ENCODE peak calls at places on chromosomes 11 and 22, in eight cellular contexts. O, F, Y, G, A, D, W and M are unnamed samples.

GRCh38 chr11:77038825-77039326 is 4.7 kb downstream of the B3GNT6 start:
- DNase-seq in O (no peak), F (no peak), Y (no peak), G (no peak), A (no peak), D (peak), W (no peak), M (no peak)

GRCh38 chr22:45671051-45671782 is 417 bp upstream of the ATXN10 start:
- DNase-seq in O (no peak), F (no peak), Y (peak), G (no peak), A (no peak), D (peak), W (peak), M (no peak)

GRCh38 chr22:49300951-49301397 is 526.7 kb downstream of the BRD1 start:
- DNase-seq in O (peak), F (peak), Y (no peak), G (no peak), A (no peak), D (no peak), W (no peak), M (no peak)

GRCh38 chr11:72223615-72224586 is 666 bp upstream of the INPPL1 start:
- DNase-seq in O (peak), F (peak), Y (peak), G (no peak), A (peak), D (peak), W (peak), M (peak)

GRCh38 chr11:10181811-10182210 is 112.2 kb downstream of the SBF2 start:
- DNase-seq in O (no peak), F (no peak), Y (no peak), G (peak), A (no peak), D (peak), W (no peak), M (no peak)

GRCh38 chr11:125211191-125211953 is 46.8 kb downstream of the PKNOX2 start:
- DNase-seq in O (no peak), F (no peak), Y (peak), G (no peak), A (no peak), D (no peak), W (no peak), M (no peak)

GRCh38 chr11:114571712-114572111 is 12.0 kb upstream of the NXPE1 start:
- DNase-seq in O (no peak), F (no peak), Y (no peak), G (no peak), A (no peak), D (no peak), W (no peak), M (no peak)

GRCh38 chr11:93614111-93614784 is 47.2 kb upstream of the CEP295 start:
- DNase-seq in O (no peak), F (no peak), Y (no peak), G (no peak), A (no peak), D (peak), W (no peak), M (no peak)

GRCh38 chr11:112613051-112613972 is 347.9 kb upstream of the NCAM1 start:
- DNase-seq in O (no peak), F (no peak), Y (no peak), G (peak), A (no peak), D (peak), W (no peak), M (no peak)

GRCh38 chr22:47837703-47838102 is 1075.3 kb downstream of the TBC1D22A start:
- DNase-seq in O (no peak), F (no peak), Y (no peak), G (no peak), A (no peak), D (peak), W (no peak), M (no peak)

GRCh38 chr11:60973699-60974098 is 2.2 kb downstream of the CD6 start:
- DNase-seq in O (no peak), F (no peak), Y (no peak), G (no peak), A (no peak), D (no peak), W (no peak), M (no peak)

GRCh38 chr11:23095650-23096049 is 235.4 kb upstream of the CCDC179 start:
- DNase-seq in O (no peak), F (no peak), Y (no peak), G (no peak), A (no peak), D (no peak), W (no peak), M (no peak)

GRCh38 chr22:37281646-37282384 is 493 bp upstream of the CYTH4 start:
- DNase-seq in O (no peak), F (no peak), Y (no peak), G (no peak), A (no peak), D (peak), W (no peak), M (no peak)

GRCh38 chr22:50326959-50327710 is at the start of gene DENND6B:
- DNase-seq in O (peak), F (peak), Y (peak), G (no peak), A (peak), D (peak), W (peak), M (peak)

GRCh38 chr22:27377901-27378300 is 423.7 kb downstream of the MN1 start:
- DNase-seq in O (peak), F (peak), Y (peak), G (no peak), A (no peak), D (no peak), W (no peak), M (no peak)

GRCh38 chr11:131874070-131874469 is 503.7 kb downstream of the NTM start:
- DNase-seq in O (no peak), F (no peak), Y (no peak), G (no peak), A (no peak), D (no peak), W (no peak), M (no peak)

GRCh38 chr11:44980533-44981427 is 30.1 kb upstream of the TP53I11 start:
- DNase-seq in O (no peak), F (no peak), Y (no peak), G (no peak), A (no peak), D (no peak), W (peak), M (no peak)

DNA sequence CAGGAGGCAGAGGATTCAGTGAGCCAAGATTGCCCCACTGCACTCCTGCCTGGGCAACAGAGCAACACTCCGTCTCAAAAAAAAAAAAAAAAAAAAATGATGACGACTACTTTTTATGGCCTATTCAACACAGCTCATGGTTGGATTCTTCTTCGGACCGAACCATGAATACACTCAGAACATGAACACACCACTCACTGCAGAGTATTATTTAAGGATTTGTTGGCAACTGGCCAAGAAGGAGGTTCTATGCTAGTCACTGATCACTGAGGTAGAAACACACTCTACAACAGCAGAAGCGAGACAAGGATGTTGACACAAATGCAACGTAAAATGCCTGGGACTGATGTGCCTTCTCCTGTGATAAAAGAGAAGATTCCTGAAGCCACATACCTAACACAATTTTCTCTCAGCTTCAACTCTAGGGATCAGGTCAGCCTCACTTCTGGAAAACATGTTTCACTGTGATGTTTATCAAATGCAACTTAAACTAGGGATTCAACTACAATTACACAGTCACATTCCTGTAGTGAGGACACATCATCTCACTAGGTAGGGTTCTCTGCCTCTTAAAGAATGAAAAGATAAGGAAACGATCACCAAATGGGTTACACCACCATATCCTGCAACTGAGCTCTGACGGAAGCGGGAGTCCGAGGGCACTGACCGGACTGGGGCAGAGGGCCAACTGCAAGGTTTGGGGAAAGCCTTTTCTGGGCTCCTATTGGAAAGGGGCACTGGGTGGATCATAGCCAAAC is 82.5 kb downstream of the SGSM3 start:
- DNase-seq in O (no peak), F (no peak), Y (no peak), G (no peak), A (no peak), D (peak), W (no peak), M (no peak)
- H3K4me3 ChIP-seq in O (no peak), F (no peak), Y (no peak), G (no peak), A (no peak), D (no peak), W (no peak), M (no peak)

GRCh38 chr11:119673389-119674336 is 55.3 kb downstream of the NECTIN1 start:
- DNase-seq in O (peak), F (no peak), Y (no peak), G (no peak), A (no peak), D (no peak), W (no peak), M (no peak)
- H3K4me3 ChIP-seq in O (no peak), F (no peak), Y (no peak), G (no peak), A (no peak), D (no peak), W (no peak), M (no peak)

GRCh38 chr22:43895986-43896645 is 4.3 kb upstream of the PNPLA5 start:
- DNase-seq in O (no peak), F (no peak), Y (no peak), G (no peak), A (no peak), D (no peak), W (no peak), M (no peak)
- H3K4me3 ChIP-seq in O (no peak), F (no peak), Y (no peak), G (no peak), A (no peak), D (no peak), W (no peak), M (no peak)

DNA sequence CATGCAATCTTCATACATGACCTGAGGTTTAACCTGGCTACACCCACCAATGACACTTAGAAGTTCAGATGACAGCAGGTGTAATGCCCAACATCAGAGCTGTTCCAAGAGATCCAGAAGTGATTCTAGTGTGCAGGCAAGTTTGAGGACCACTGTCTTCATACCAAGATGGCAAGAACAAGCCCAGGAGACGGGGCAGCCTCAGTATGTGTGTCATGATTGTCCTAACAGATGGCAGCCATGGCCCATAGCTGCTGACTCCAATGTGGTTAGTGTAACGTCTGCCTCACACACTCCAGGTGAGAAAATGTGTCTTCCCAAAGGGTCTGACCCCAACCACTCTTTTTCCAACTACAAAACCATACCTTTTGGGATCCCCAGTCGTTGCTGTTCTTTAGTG is 97.3 kb downstream of the ETS1 start:
- DNase-seq in O (no peak), F (no peak), Y (no peak), G (no peak), A (no peak), D (no peak), W (no peak), M (no peak)
- H3K4me3 ChIP-seq in O (no peak), F (no peak), Y (no peak), G (no peak), A (no peak), D (no peak), W (no peak), M (no peak)

GRCh38 chr22:41947181-41948080 is 479 bp upstream of the CENPM start:
- DNase-seq in O (no peak), F (no peak), Y (no peak), G (no peak), A (no peak), D (no peak), W (no peak), M (no peak)

GRCh38 chr22:41951898-41952474 is at the start of gene SMIM45:
- DNase-seq in O (no peak), F (no peak), Y (no peak), G (no peak), A (no peak), D (no peak), W (no peak), M (no peak)

GRCh38 chr22:41948142-41948541 is 1.2 kb upstream of the CENPM start:
- DNase-seq in O (no peak), F (no peak), Y (no peak), G (no peak), A (no peak), D (no peak), W (no peak), M (no peak)

GRCh38 chr22:41946360-41947180 is at the start of gene CENPM:
- DNase-seq in O (peak), F (peak), Y (peak), G (peak), A (peak), D (peak), W (peak), M (peak)

GRCh38 chr22:41949297-41949965 is 2.5 kb upstream of the CENPM start:
- DNase-seq in O (no peak), F (peak), Y (no peak), G (no peak), A (no peak), D (no peak), W (no peak), M (no peak)
- H3K4me3 ChIP-seq in O (no peak), F (no peak), Y (no peak), G (no peak), A (no peak), D (no peak), W (no peak), M (no peak)

GRCh38 chr22:36016656-36017055 is 12.0 kb downstream of the RBFOX2 start:
- DNase-seq in O (no peak), F (no peak), Y (no peak), G (no peak), A (no peak), D (no peak), W (no peak), M (no peak)

GRCh38 chr22:36017661-36018091 is 10.9 kb downstream of the RBFOX2 start:
- DNase-seq in O (no peak), F (no peak), Y (no peak), G (peak), A (no peak), D (no peak), W (no peak), M (no peak)

GRCh38 chr22:36015806-36016519 is 12.7 kb downstream of the RBFOX2 start:
- DNase-seq in O (no peak), F (no peak), Y (no peak), G (no peak), A (no peak), D (peak), W (no peak), M (no peak)

GRCh38 chr22:36014539-36015072 is 14.0 kb downstream of the RBFOX2 start:
- DNase-seq in O (no peak), F (no peak), Y (no peak), G (no peak), A (no peak), D (no peak), W (no peak), M (no peak)

DNA sequence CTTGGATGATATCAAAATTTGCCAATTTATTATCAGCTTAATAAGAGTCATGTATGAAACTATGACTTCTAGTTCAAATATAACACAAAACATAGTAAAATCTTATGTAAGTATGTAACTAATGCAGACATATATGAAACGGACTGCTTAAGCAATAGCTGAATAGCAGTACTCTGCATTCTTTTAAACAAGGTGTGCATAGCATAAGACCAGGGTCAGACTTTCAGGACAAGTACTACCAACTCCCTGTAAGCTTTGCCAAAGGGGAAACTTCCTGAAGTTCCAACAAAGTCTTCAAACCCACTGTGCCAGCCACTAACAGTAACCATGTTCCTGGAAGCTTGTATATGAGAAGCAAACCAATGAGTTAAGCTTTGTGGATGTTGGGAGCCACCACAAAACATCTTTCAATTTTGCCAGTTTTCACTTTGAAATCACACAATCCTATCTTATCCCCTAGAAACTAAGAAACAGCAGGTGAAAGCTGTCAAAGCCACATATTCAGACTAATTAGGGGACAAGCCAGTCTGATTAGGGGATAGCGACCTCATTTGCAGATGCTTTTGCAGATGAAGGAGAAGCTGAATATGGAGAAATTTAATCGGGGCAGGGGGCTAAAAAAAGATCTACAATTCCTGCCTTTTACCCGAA is 13.3 kb downstream of the RBFOX2 start:
- DNase-seq in O (no peak), F (no peak), Y (no peak), G (no peak), A (no peak), D (no peak), W (no peak), M (no peak)
- H3K4me3 ChIP-seq in O (no peak), F (no peak), Y (no peak), G (no peak), A (no peak), D (no peak), W (no peak), M (no peak)

DNA sequence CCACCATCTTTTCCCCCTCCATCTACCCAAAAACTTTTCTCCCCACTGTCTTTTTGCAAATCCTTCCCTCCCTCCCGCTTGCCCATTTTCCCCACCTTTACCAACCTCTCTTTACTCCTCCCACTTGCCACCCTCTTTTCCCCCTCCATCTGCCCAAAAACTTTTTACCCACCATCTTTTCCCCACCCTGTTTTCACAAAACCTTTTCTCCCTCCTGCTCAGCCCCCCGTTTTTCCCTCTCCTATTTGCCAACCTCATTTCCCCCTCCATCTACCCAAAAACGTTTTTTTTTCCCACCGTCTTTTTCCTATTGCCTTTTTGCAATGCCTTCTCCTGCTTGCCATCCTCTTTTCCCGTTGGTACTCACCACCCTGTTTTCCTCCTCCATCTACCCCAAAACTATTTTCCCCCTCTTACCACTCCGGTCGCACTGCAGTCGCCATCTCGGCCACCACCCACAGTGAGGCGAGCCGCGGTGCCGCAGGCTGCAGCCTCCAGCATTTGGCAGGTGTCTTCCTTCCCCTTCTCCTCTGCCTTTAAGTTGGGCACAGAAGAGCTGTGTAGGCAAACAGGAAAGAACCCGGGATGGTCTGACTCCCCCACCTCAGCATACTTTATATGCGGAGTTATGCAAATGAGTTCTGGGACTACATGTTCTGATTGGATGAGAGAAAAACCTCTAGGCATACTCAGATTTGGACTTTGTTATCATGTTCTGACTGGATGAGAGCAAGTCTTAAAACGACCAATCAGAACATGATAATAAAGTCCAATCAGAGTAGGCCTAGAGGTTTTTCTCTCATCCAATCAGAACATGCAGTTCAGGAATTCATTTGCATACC is 121.2 kb upstream of the VPREB1 start:
- DNase-seq in O (no peak), F (no peak), Y (no peak), G (no peak), A (no peak), D (no peak), W (no peak), M (no peak)
- H3K4me3 ChIP-seq in O (no peak), F (no peak), Y (no peak), G (no peak), A (no peak), D (no peak), W (no peak), M (no peak)